ENCODE peak calls at places on chromosomes 12 and 14, in eight cellular contexts. G is IMR-90, S is lower leg skin, V is T follicular helper cell, C is SW480, Z is NCI-H524, I is hepatic stellate cell, J is adrenal gland. R is an unnamed sample.

GRCh38 chr14:89617471-89618291 is 200.6 kb upstream of the FOXN3 start:
- DNase-seq in J (peak; percentile 53), I (peak; percentile 61), C (peak; percentile 33), G (peak; percentile 77), V (no peak), S (peak; percentile 85), Z (peak; percentile 69), R (peak; percentile 48)

GRCh38 chr14:68506645-68507405 is 286.0 kb downstream of the ZFP36L1 start:
- DNase-seq in V (no peak), I (no peak), Z (no peak), G (no peak), J (no peak), S (peak; percentile 61), C (no peak), R (no peak)

GRCh38 chr12:31016057-31016456 is 57.6 kb upstream of the DDX11 start:
- DNase-seq in S (peak; percentile 69), J (no peak), G (no peak), Z (no peak), C (no peak), I (no peak), V (no peak), R (peak; percentile 90)

GRCh38 chr12:79174656-79175055 is 310.1 kb downstream of the SYT1 start:
- DNase-seq in C (peak; percentile 38), I (peak; percentile 4), Z (peak; percentile 29), S (no peak), V (no peak), J (no peak), G (peak; percentile 77), R (peak; percentile 52)

GRCh38 chr12:19140381-19141236 is 11.1 kb downstream of the PLEKHA5 start:
- DNase-seq in V (no peak), I (no peak), G (no peak), Z (no peak), S (no peak), C (no peak), J (peak; percentile 30), R (no peak)

GRCh38 chr12:51240971-51241370 is 2.3 kb downstream of the DAZAP2 start:
- DNase-seq in Z (no peak), J (no peak), V (no peak), G (peak; percentile 83), I (peak; percentile 45), S (no peak), C (no peak), R (no peak)

GRCh38 chr12:132153501-132154340 is 9.5 kb downstream of the NOC4L start:
- DNase-seq in C (peak; percentile 79), J (peak; percentile 76), V (peak; percentile 65), I (peak; percentile 91), Z (peak; percentile 66), S (no peak), G (peak; percentile 61), R (peak; percentile 68)

GRCh38 chr14:32738206-32738871 is 200.3 kb upstream of the NPAS3 start:
- DNase-seq in C (no peak), J (no peak), V (no peak), Z (peak; percentile 81), I (no peak), G (no peak), S (no peak), R (no peak)

GRCh38 chr14:68790656-68791077 is 2.2 kb downstream of the ZFP36L1 start:
- DNase-seq in S (peak; percentile 85), Z (no peak), V (no peak), I (no peak), C (no peak), J (no peak), G (no peak), R (peak; percentile 41)

GRCh38 chr14:52129733-52130132 is 60.9 kb upstream of the NID2 start:
- DNase-seq in Z (no peak), V (no peak), C (no peak), S (no peak), G (no peak), J (peak; percentile 40), I (no peak), R (no peak)

GRCh38 chr14:26597136-26598080 is at the start of gene NOVA1:
- DNase-seq in C (peak; percentile 27), J (peak; percentile 34), V (no peak), G (no peak), Z (peak; percentile 72), S (peak; percentile 85), I (peak; percentile 5), R (peak; percentile 30)

GRCh38 chr12:121038861-121039654 is at the start of gene OASL:
- DNase-seq in G (no peak), S (no peak), Z (no peak), V (peak; percentile 42), C (peak; percentile 34), I (no peak), J (peak; percentile 52), R (peak; percentile 17)

GRCh38 chr14:78005325-78005724 is 164.8 kb upstream of the NRXN3 start:
- DNase-seq in J (no peak), V (no peak), Z (no peak), G (no peak), C (peak; percentile 85), I (no peak), S (no peak), R (no peak)

GRCh38 chr12:101697930-101698781 is 716 bp downstream of the CHPT1 start:
- DNase-seq in V (no peak), Z (peak; percentile 34), G (peak; percentile 7), I (peak; percentile 52), S (peak; percentile 92), C (peak; percentile 45), J (peak; percentile 78), R (peak; percentile 56)

GRCh38 chr12:57268264-57268663 is 17.3 kb upstream of the STAC3 start:
- DNase-seq in S (no peak), J (no peak), C (no peak), Z (no peak), G (peak; percentile 76), I (no peak), V (no peak), R (peak; percentile 41)

GRCh38 chr12:52442600-52443061 is 8.5 kb upstream of the KRT75 start:
- DNase-seq in V (no peak), J (peak; percentile 4), C (peak; percentile 88), S (peak; percentile 54), G (peak; percentile 74), I (no peak), Z (no peak), R (peak; percentile 80)

GRCh38 chr12:108609535-108610335 is 11.9 kb upstream of the TMEM119 start:
- DNase-seq in C (no peak), Z (no peak), S (peak; percentile 96), G (peak; percentile 85), I (peak; percentile 69), J (peak; percentile 26), V (no peak), R (peak; percentile 87)

GRCh38 chr12:125755512-125755911 is 690.3 kb downstream of the AACS start:
- DNase-seq in J (no peak), V (no peak), S (no peak), Z (peak; percentile 22), C (no peak), I (no peak), G (no peak), R (no peak)

GRCh38 chr12:61956545-61956944 is 303.7 kb upstream of the USP15 start:
- DNase-seq in S (no peak), V (no peak), J (no peak), G (no peak), I (no peak), C (no peak), Z (peak; percentile 8), R (no peak)

GRCh38 chr12:29519585-29520182 is 22.2 kb upstream of the OVCH1 start:
- DNase-seq in S (no peak), V (no peak), J (peak; percentile 44), C (peak; percentile 49), I (peak; percentile 4), G (peak; percentile 68), Z (peak; percentile 22), R (peak; percentile 67)

GRCh38 chr14:57066887-57067513 is 201.7 kb downstream of the EXOC5 start:
- DNase-seq in S (no peak), Z (peak; percentile 95), J (peak; percentile 43), I (no peak), C (peak; percentile 11), G (peak; percentile 2), V (no peak), R (peak; percentile 6)

GRCh38 chr14:31806249-31806648 is 245.0 kb downstream of the NUBPL start:
- DNase-seq in S (no peak), C (no peak), J (no peak), I (no peak), V (no peak), G (peak; percentile 37), Z (no peak), R (no peak)

GRCh38 chr14:67285876-67286452 is 44.7 kb downstream of the PALS1 start:
- DNase-seq in J (no peak), Z (peak; percentile 60), G (peak; percentile 64), S (no peak), C (peak; percentile 75), I (peak; percentile 6), V (no peak), R (peak; percentile 54)

GRCh38 chr12:111430418-111431353 is 25.0 kb downstream of the SH2B3 start:
- DNase-seq in I (no peak), Z (no peak), V (peak; percentile 61), G (no peak), S (no peak), J (no peak), C (no peak), R (no peak)

GRCh38 chr12:103175625-103176024 is 218.2 kb downstream of the ASCL1 start:
- DNase-seq in G (no peak), J (no peak), Z (no peak), I (no peak), V (no peak), S (no peak), C (no peak), R (no peak)

GRCh38 chr12:97160277-97160676 is 253.2 kb downstream of the NEDD1 start:
- DNase-seq in I (no peak), S (no peak), Z (no peak), J (no peak), G (no peak), V (no peak), C (no peak), R (no peak)

GRCh38 chr14:96341323-96341722 is 21.8 kb downstream of the ATG2B start:
- DNase-seq in C (no peak), V (no peak), G (no peak), J (no peak), I (no peak), S (no peak), Z (no peak), R (no peak)

GRCh38 chr12:119729871-119730270 is 61.9 kb downstream of the PRKAB1 start:
- DNase-seq in Z (no peak), S (no peak), I (no peak), J (peak; percentile 87), V (no peak), G (no peak), C (no peak), R (no peak)

GRCh38 chr12:55955800-55956508 is 9.9 kb downstream of the PMEL start:
- DNase-seq in I (no peak), Z (peak; percentile 26), G (peak; percentile 76), S (no peak), J (peak; percentile 60), V (peak; percentile 40), C (peak; percentile 69), R (no peak)

GRCh38 chr14:96934961-96935360 is 137.8 kb downstream of the VRK1 start:
- DNase-seq in G (no peak), I (no peak), S (no peak), V (no peak), J (no peak), Z (no peak), C (no peak), R (no peak)

GRCh38 chr12:106655577-106655976 is 72.8 kb downstream of the RFX4 start:
- DNase-seq in C (no peak), Z (no peak), V (no peak), G (no peak), J (no peak), I (no peak), S (no peak), R (no peak)

GRCh38 chr14:63045234-63045611 is at the start of gene KCNH5:
- DNase-seq in V (no peak), I (peak; percentile 78), J (no peak), C (no peak), S (no peak), G (peak; percentile 46), Z (peak; percentile 82), R (no peak)

GRCh38 chr12:108821407-108822397 is 35.7 kb downstream of the SSH1 start:
- DNase-seq in S (no peak), G (peak; percentile 69), Z (no peak), J (peak; percentile 34), V (no peak), C (no peak), I (no peak), R (no peak)

GRCh38 chr14:22268875-22269274 is 320.1 kb downstream of the DAD1 start:
- DNase-seq in S (no peak), J (no peak), C (peak; percentile 33), V (no peak), Z (no peak), I (no peak), G (peak; percentile 47), R (no peak)

R was measured in myocyte.